ENCODE peak calls at places on chromosomes 2 and 18, in nine cellular contexts. One of them, this sample, is unnamed.

GRCh38 chr18:48729421-48729820 is 190.6 kb downstream of the CTIF start:
- DNase-seq in A549: no peak
- DNase-seq in transverse colon: no peak
- DNase-seq in DMS53: no peak
- DNase-seq in NCI-H2171: no peak
- DNase-seq in fibroblast of pulmonary artery: peak
- DNase-seq in RKO: no peak
- DNase-seq in activated CD4-positive, CD25-positive, alpha-beta regulatory T cell: no peak
- DNase-seq in NCI-H1105: no peak
- DNase-seq in this sample: no peak

GRCh38 chr2:146721486-146721885 is 1123.3 kb upstream of the ACVR2A start:
- DNase-seq in DMS53: no peak
- DNase-seq in A549: no peak
- DNase-seq in NCI-H1105: no peak
- DNase-seq in NCI-H2171: peak
- DNase-seq in transverse colon: no peak
- DNase-seq in RKO: no peak
- DNase-seq in fibroblast of pulmonary artery: no peak
- DNase-seq in activated CD4-positive, CD25-positive, alpha-beta regulatory T cell: no peak
- DNase-seq in this sample: no peak

GRCh38 chr2:13745324-13745723 is 887.2 kb upstream of the LRATD1 start:
- DNase-seq in DMS53: peak
- DNase-seq in NCI-H2171: no peak
- DNase-seq in NCI-H1105: no peak
- DNase-seq in transverse colon: no peak
- DNase-seq in A549: no peak
- DNase-seq in fibroblast of pulmonary artery: no peak
- DNase-seq in activated CD4-positive, CD25-positive, alpha-beta regulatory T cell: no peak
- DNase-seq in RKO: no peak
- DNase-seq in this sample: no peak

GRCh38 chr18:48452863-48453323 is 43.7 kb upstream of the ZBTB7C start:
- DNase-seq in NCI-H1105: no peak
- DNase-seq in A549: no peak
- DNase-seq in fibroblast of pulmonary artery: no peak
- DNase-seq in RKO: no peak
- DNase-seq in NCI-H2171: no peak
- DNase-seq in activated CD4-positive, CD25-positive, alpha-beta regulatory T cell: no peak
- DNase-seq in DMS53: no peak
- DNase-seq in transverse colon: no peak
- DNase-seq in this sample: no peak

GRCh38 chr2:105888625-105889024 is 143.9 kb downstream of the NCK2 start:
- DNase-seq in NCI-H2171: no peak
- DNase-seq in activated CD4-positive, CD25-positive, alpha-beta regulatory T cell: no peak
- DNase-seq in fibroblast of pulmonary artery: no peak
- DNase-seq in transverse colon: no peak
- DNase-seq in DMS53: peak
- DNase-seq in A549: no peak
- DNase-seq in NCI-H1105: no peak
- DNase-seq in RKO: peak
- DNase-seq in this sample: peak

GRCh38 chr2:75503048-75503607 is 57.6 kb downstream of the EVA1A start:
- DNase-seq in NCI-H2171: no peak
- DNase-seq in fibroblast of pulmonary artery: peak
- DNase-seq in RKO: peak
- DNase-seq in DMS53: peak
- DNase-seq in activated CD4-positive, CD25-positive, alpha-beta regulatory T cell: no peak
- DNase-seq in transverse colon: no peak
- DNase-seq in A549: no peak
- DNase-seq in NCI-H1105: no peak
- DNase-seq in this sample: no peak

GRCh38 chr2:240946654-240947053 is 40.5 kb downstream of the CROCC2 start:
- DNase-seq in A549: no peak
- DNase-seq in fibroblast of pulmonary artery: no peak
- DNase-seq in DMS53: no peak
- DNase-seq in NCI-H1105: no peak
- DNase-seq in transverse colon: peak
- DNase-seq in RKO: no peak
- DNase-seq in activated CD4-positive, CD25-positive, alpha-beta regulatory T cell: no peak
- DNase-seq in NCI-H2171: no peak
- DNase-seq in this sample: no peak

GRCh38 chr18:55390898-55391297 is 197.1 kb downstream of the TCF4 start:
- DNase-seq in NCI-H1105: no peak
- DNase-seq in activated CD4-positive, CD25-positive, alpha-beta regulatory T cell: no peak
- DNase-seq in DMS53: no peak
- DNase-seq in A549: no peak
- DNase-seq in NCI-H2171: no peak
- DNase-seq in transverse colon: no peak
- DNase-seq in fibroblast of pulmonary artery: no peak
- DNase-seq in RKO: no peak
- DNase-seq in this sample: no peak

GRCh38 chr18:68436485-68436884 is 278.4 kb downstream of the TMX3 start:
- DNase-seq in NCI-H2171: no peak
- DNase-seq in RKO: peak
- DNase-seq in activated CD4-positive, CD25-positive, alpha-beta regulatory T cell: no peak
- DNase-seq in DMS53: peak
- DNase-seq in A549: no peak
- DNase-seq in fibroblast of pulmonary artery: peak
- DNase-seq in transverse colon: no peak
- DNase-seq in NCI-H1105: no peak
- DNase-seq in this sample: peak

This sample was measured in A673.